ENCODE peak calls at places on chromosomes 3 and 15, in five cellular contexts. I is astrocyte, Z is GM23338, E is brain microvascular endothelial cell, J is NT2/D1. C is an unnamed sample.

GRCh38 chr3:170205302-170205701 is 16.9 kb upstream of the PRKCI start:
- DNase-seq in I (no peak), Z (no peak), E (no peak), J (no peak), C (no peak)

GRCh38 chr15:90686435-90687218 is 30.5 kb upstream of the BLM start:
- DNase-seq in I (no peak), Z (no peak), E (no peak), J (no peak), C (no peak)

GRCh38 chr15:62121273-62122015 is 43.6 kb downstream of the C2CD4B start:
- DNase-seq in I (no peak), Z (no peak), E (no peak), J (no peak), C (no peak)

GRCh38 chr15:62492900-62493299 is 327.8 kb upstream of the C2CD4B start:
- DNase-seq in I (no peak), Z (no peak), E (no peak), J (no peak), C (no peak)

GRCh38 chr3:182971637-182972036 is 8.7 kb downstream of the DCUN1D1 start:
- DNase-seq in I (peak; percentile 36), Z (no peak), E (peak; percentile 60), J (no peak), C (no peak)

GRCh38 chr3:191282262-191283215 is 46.7 kb upstream of the CCDC50 start:
- DNase-seq in I (peak; percentile 2), Z (no peak), E (no peak), J (no peak), C (no peak)

GRCh38 chr15:58212909-58213526 is 74.8 kb downstream of the AQP9 start:
- DNase-seq in I (no peak), Z (peak; percentile 54), E (peak; percentile 39), J (no peak), C (peak; percentile 62)

GRCh38 chr15:101307048-101307896 is 12.2 kb upstream of the SNRPA1 start:
- DNase-seq in I (no peak), Z (no peak), E (no peak), J (no peak), C (no peak)

GRCh38 chr15:35559683-35560082 is 13.7 kb upstream of the DPH6 start:
- DNase-seq in I (no peak), Z (no peak), E (no peak), J (no peak), C (no peak)

GRCh38 chr3:77042892-77043291 is 3.0 kb downstream of the ROBO2 start:
- DNase-seq in I (no peak), Z (peak; percentile 24), E (no peak), J (no peak), C (peak; percentile 26)

GRCh38 chr15:22980189-22981136 is at the start of gene CYFIP1:
- DNase-seq in I (peak; percentile 78), Z (peak; percentile 84), E (peak; percentile 69), J (peak; percentile 47), C (peak; percentile 85)

GRCh38 chr15:38651328-38652038 is 86.9 kb upstream of the RASGRP1 start:
- DNase-seq in I (no peak), Z (peak; percentile 11), E (no peak), J (no peak), C (no peak)

GRCh38 chr3:66816110-66816761 is 181.9 kb upstream of the KBTBD8 start:
- DNase-seq in I (peak; percentile 59), Z (peak; percentile 82), E (peak; percentile 43), J (peak; percentile 61), C (peak; percentile 83)

GRCh38 chr15:40108855-40109735 is at the start of gene BMF:
- DNase-seq in I (peak; percentile 99), Z (peak; percentile 100), E (peak; percentile 99), J (peak; percentile 97), C (peak; percentile 100)

GRCh38 chr3:133197619-133198018 is 159.4 kb downstream of the TMEM108 start:
- DNase-seq in I (no peak), Z (no peak), E (no peak), J (no peak), C (no peak)

GRCh38 chr3:42660898-42661297 is 7.4 kb downstream of the ZBTB47 start:
- DNase-seq in I (no peak), Z (peak; percentile 51), E (no peak), J (no peak), C (no peak)

GRCh38 chr3:172194702-172195392 is 155.5 kb downstream of the FNDC3B start:
- DNase-seq in I (peak; percentile 67), Z (peak; percentile 87), E (peak; percentile 68), J (peak; percentile 36), C (peak; percentile 74)

GRCh38 chr3:70358978-70359580 is 46.6 kb upstream of the MDFIC2 start:
- DNase-seq in I (peak; percentile 12), Z (peak; percentile 50), E (peak; percentile 48), J (peak; percentile 8), C (peak; percentile 35)

GRCh38 chr15:57784081-57784488 is 77.6 kb downstream of the POLR2M start:
- DNase-seq in I (no peak), Z (no peak), E (peak; percentile 37), J (no peak), C (no peak)

GRCh38 chr3:143327388-143327787 is 207.8 kb downstream of the CHST2 start:
- DNase-seq in I (no peak), Z (no peak), E (no peak), J (no peak), C (no peak)

GRCh38 chr15:63860161-63860954 is 26.6 kb upstream of the HERC1 start:
- DNase-seq in I (no peak), Z (no peak), E (no peak), J (no peak), C (no peak)

GRCh38 chr3:177554900-177555759 is 357.8 kb upstream of the TBL1XR1 start:
- DNase-seq in I (peak; percentile 87), Z (peak; percentile 5), E (peak; percentile 49), J (peak; percentile 57), C (no peak)

GRCh38 chr15:67064607-67065530 is 533 bp upstream of the SMAD3 start:
- DNase-seq in I (no peak), Z (peak; percentile 81), E (no peak), J (peak; percentile 61), C (peak; percentile 68)

GRCh38 chr15:66763186-66764066 is 61.4 kb downstream of the SMAD6 start:
- DNase-seq in I (no peak), Z (no peak), E (no peak), J (no peak), C (no peak)

GRCh38 chr3:171286580-171287249 is 173.5 kb downstream of the TNIK start:
- DNase-seq in I (peak; percentile 53), Z (no peak), E (no peak), J (no peak), C (no peak)

GRCh38 chr3:70982700-70983140 is 600.8 kb downstream of the FOXP1 start:
- DNase-seq in I (peak; percentile 81), Z (peak; percentile 54), E (peak; percentile 85), J (no peak), C (peak; percentile 52)

GRCh38 chr15:48395532-48396011 is 64.3 kb downstream of the DUT start:
- DNase-seq in I (peak; percentile 94), Z (no peak), E (no peak), J (no peak), C (no peak)

GRCh38 chr3:141644931-141645330 is 93.2 kb upstream of the RNF7 start:
- DNase-seq in I (no peak), Z (peak; percentile 92), E (peak; percentile 63), J (no peak), C (peak; percentile 65)

GRCh38 chr3:184911570-184911969 is 99.6 kb downstream of the VPS8 start:
- DNase-seq in I (no peak), Z (peak; percentile 66), E (no peak), J (peak; percentile 89), C (peak; percentile 46)

GRCh38 chr3:153977148-153977547 is 144.0 kb upstream of the ARHGEF26 start:
- DNase-seq in I (peak; percentile 59), Z (no peak), E (peak; percentile 16), J (no peak), C (no peak)

GRCh38 chr3:128453521-128454309 is 13.0 kb downstream of the DNAJB8 start:
- DNase-seq in I (no peak), Z (no peak), E (no peak), J (no peak), C (no peak)
- H3K27me3 ChIP-seq in I (peaks cover 29% of the 10 kb centered on the region), Z (no peaks in the 10 kb centered on the region), E (peaks cover 33% of the 10 kb centered on the region), J (peaks cover 21% of the 10 kb centered on the region), C (peaks cover 25% of the 10 kb centered on the region)

GRCh38 chr3:128482175-128482856 is 10.7 kb downstream of the GATA2 start:
- DNase-seq in I (no peak), Z (no peak), E (no peak), J (no peak), C (peak; percentile 48)
- H3K27me3 ChIP-seq in I (peaks cover 61% of the 10 kb centered on the region), Z (peaks cover 100% of the 10 kb centered on the region), E (peaks cover 66% of the 10 kb centered on the region), J (peaks cover 44% of the 10 kb centered on the region), C (peaks cover 100% of the 10 kb centered on the region)

DNA sequence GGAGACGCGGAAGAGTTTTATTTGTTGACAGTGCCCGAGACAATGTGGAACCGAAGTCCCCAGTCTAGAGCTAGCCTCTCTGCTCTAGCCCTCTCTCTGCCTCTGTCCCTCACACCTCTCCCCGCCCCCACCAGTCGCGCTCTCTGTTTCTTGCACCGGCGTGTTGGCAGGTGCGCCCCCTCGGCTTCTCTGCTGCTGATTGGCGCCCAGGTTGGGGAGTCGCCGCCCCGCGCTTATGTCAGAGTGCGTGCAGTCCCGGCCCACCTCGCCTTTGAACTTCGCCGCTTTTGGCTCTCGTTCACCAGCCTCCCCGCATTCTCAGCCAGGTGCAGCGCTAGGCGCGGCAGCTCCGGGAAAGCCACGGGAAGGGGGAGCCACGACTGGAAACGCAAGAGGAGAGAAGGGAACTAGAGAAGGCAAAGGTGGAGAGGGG is at the start of gene SOX14:
- DNase-seq in I (no peak), Z (peak; percentile 98), E (no peak), J (no peak), C (peak; percentile 76)
- H3K27me3 ChIP-seq in I (peaks cover 85% of the 10 kb centered on the region), Z (peaks cover 99% of the 10 kb centered on the region), E (peaks cover 87% of the 10 kb centered on the region), J (peaks cover 98% of the 10 kb centered on the region), C (peaks cover 100% of the 10 kb centered on the region)

DNA sequence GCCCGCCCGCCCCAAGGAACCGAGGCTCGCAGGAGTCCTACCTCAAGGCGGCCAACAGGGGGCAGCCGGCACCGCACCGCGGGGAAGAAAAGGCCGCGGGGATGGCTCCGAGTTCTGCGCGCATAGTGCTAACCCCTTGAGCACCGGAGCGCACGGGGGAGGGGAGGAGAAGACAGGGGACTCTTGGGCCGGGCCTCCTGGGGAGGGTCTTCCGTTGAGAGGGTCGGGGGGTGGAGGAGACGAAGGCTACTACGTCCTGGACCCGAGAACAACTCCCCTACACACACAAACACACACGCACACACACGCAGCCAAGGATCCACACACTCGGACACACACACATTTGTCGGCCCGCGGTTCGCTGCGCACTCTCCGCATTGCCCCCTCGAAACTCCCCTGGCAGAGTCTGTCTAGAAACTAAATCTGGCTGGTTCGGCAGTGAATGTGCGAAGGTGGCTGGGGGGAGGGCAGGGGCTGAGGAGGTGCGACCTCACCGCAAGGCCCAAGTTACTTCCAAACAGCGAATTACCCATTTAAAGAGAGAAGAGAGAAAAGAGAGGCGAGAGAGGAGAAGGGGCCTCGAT is 1.8 kb downstream of the WNT5A start:
- DNase-seq in I (peak; percentile 79), Z (peak; percentile 95), E (peak; percentile 69), J (no peak), C (peak; percentile 94)
- H3K27me3 ChIP-seq in I (no peaks in the 10 kb centered on the region), Z (peaks cover 93% of the 10 kb centered on the region), E (no peaks in the 10 kb centered on the region), J (no peaks in the 10 kb centered on the region), C (peaks cover 97% of the 10 kb centered on the region)

GRCh38 chr15:96053039-96054021 is 277.2 kb upstream of the NR2F2 start:
- DNase-seq in I (peak; percentile 4), Z (peak; percentile 69), E (no peak), J (no peak), C (peak; percentile 67)
- H3K27me3 ChIP-seq in I (peaks cover 7% of the 10 kb centered on the region), Z (peaks cover 100% of the 10 kb centered on the region), E (no peaks in the 10 kb centered on the region), J (peaks cover 32% of the 10 kb centered on the region), C (peaks cover 17% of the 10 kb centered on the region)

DNA sequence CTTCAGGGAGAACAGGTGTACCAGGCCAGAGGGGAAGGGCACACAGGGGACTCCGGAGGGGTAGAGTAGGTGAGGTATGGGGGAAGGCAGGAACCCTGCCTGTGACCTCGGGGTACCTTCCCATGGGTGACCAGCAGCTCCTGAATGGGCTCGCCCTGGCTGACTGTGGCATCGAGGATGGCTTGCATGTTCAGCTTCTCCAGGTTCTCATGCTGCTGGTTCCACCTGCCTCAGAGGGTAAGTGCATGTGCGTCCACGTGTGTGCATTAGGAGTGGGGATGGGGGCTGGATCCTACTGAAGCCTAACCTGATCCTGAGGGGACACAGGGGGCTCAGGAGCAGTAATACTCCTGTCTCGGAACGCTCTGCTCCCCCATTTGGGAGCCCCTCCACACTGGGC is 524 bp downstream of the ZMYND10 start:
- DNase-seq in I (no peak), Z (no peak), E (no peak), J (no peak), C (no peak)
- H3K27me3 ChIP-seq in I (no peaks in the 10 kb centered on the region), Z (peaks cover 58% of the 10 kb centered on the region), E (no peaks in the 10 kb centered on the region), J (peaks cover 40% of the 10 kb centered on the region), C (peaks cover 65% of the 10 kb centered on the region)